ENCODE peak calls at places on chromosome 1, in nine cellular contexts. X, T, M, Y, B, C, S, V and K are unnamed samples.

GRCh38 chr1:185745165-185745564 is 11.0 kb downstream of the HMCN1 start:
- DNase-seq in X (no peak), T (no peak), M (no peak), Y (no peak), B (no peak), C (no peak), S (no peak), V (no peak), K (no peak)

GRCh38 chr1:179151908-179152682 is 70.2 kb downstream of the TOR3A start:
- DNase-seq in X (no peak), T (no peak), M (no peak), Y (no peak), B (no peak), C (no peak), S (no peak), V (no peak), K (no peak)

GRCh38 chr1:91997607-91998195 is 32.1 kb upstream of the EPHX4 start:
- DNase-seq in X (no peak), T (no peak), M (peak; percentile 30), Y (peak; percentile 5), B (peak; percentile 21), C (peak; percentile 54), S (no peak), V (peak; percentile 46), K (peak; percentile 65)

GRCh38 chr1:23597635-23598388 is 38.5 kb upstream of the ID3 start:
- DNase-seq in X (no peak), T (no peak), M (peak; percentile 91), Y (no peak), B (no peak), C (peak; percentile 50), S (no peak), V (no peak), K (no peak)

GRCh38 chr1:13512472-13512871 is 1.3 kb downstream of the LRRC38 start:
- DNase-seq in X (no peak), T (no peak), M (peak; percentile 31), Y (no peak), B (no peak), C (peak; percentile 55), S (no peak), V (no peak), K (no peak)

GRCh38 chr1:157137051-157137772 is 983 bp downstream of the ETV3 start:
- DNase-seq in X (peak; percentile 19), T (no peak), M (peak; percentile 83), Y (peak; percentile 60), B (peak; percentile 22), C (peak; percentile 46), S (no peak), V (peak; percentile 13), K (peak; percentile 36)

GRCh38 chr1:116997666-116998065 is 3.9 kb upstream of the CD101 start:
- DNase-seq in X (no peak), T (no peak), M (no peak), Y (no peak), B (no peak), C (no peak), S (no peak), V (no peak), K (no peak)

GRCh38 chr1:154846921-154847442 is 23.1 kb downstream of the KCNN3 start:
- DNase-seq in X (peak; percentile 85), T (no peak), M (no peak), Y (no peak), B (no peak), C (no peak), S (no peak), V (no peak), K (no peak)

GRCh38 chr1:31746687-31747086 is 17.5 kb downstream of the ADGRB2 start:
- DNase-seq in X (no peak), T (no peak), M (peak; percentile 48), Y (no peak), B (no peak), C (no peak), S (no peak), V (no peak), K (no peak)

GRCh38 chr1:115133440-115133839 is 44.1 kb upstream of the TSPAN2 start:
- DNase-seq in X (no peak), T (no peak), M (peak; percentile 60), Y (no peak), B (no peak), C (no peak), S (no peak), V (no peak), K (no peak)

GRCh38 chr1:78408830-78409229 is 81.9 kb upstream of the PTGFR start:
- DNase-seq in X (no peak), T (no peak), M (no peak), Y (no peak), B (no peak), C (no peak), S (peak; percentile 56), V (no peak), K (no peak)

GRCh38 chr1:154714638-154715037 is 106.7 kb upstream of the ADAR start:
- DNase-seq in X (peak; percentile 9), T (peak; percentile 71), M (peak; percentile 59), Y (no peak), B (peak; percentile 21), C (peak; percentile 34), S (peak; percentile 65), V (no peak), K (peak; percentile 20)

GRCh38 chr1:183548136-183548535 is 42.1 kb downstream of the NCF2 start:
- DNase-seq in X (no peak), T (no peak), M (no peak), Y (no peak), B (no peak), C (peak; percentile 65), S (no peak), V (no peak), K (no peak)

GRCh38 chr1:145782166-145783099 is 41.5 kb downstream of the RNF115 start:
- DNase-seq in X (no peak), T (no peak), M (no peak), Y (no peak), B (no peak), C (no peak), S (no peak), V (no peak), K (no peak)

GRCh38 chr1:224183591-224184312 is 712 bp downstream of the DEGS1 start:
- DNase-seq in X (peak; percentile 62), T (peak; percentile 79), M (peak; percentile 71), Y (peak; percentile 57), B (peak; percentile 56), C (peak; percentile 76), S (peak; percentile 76), V (peak; percentile 51), K (peak; percentile 67)

DNA sequence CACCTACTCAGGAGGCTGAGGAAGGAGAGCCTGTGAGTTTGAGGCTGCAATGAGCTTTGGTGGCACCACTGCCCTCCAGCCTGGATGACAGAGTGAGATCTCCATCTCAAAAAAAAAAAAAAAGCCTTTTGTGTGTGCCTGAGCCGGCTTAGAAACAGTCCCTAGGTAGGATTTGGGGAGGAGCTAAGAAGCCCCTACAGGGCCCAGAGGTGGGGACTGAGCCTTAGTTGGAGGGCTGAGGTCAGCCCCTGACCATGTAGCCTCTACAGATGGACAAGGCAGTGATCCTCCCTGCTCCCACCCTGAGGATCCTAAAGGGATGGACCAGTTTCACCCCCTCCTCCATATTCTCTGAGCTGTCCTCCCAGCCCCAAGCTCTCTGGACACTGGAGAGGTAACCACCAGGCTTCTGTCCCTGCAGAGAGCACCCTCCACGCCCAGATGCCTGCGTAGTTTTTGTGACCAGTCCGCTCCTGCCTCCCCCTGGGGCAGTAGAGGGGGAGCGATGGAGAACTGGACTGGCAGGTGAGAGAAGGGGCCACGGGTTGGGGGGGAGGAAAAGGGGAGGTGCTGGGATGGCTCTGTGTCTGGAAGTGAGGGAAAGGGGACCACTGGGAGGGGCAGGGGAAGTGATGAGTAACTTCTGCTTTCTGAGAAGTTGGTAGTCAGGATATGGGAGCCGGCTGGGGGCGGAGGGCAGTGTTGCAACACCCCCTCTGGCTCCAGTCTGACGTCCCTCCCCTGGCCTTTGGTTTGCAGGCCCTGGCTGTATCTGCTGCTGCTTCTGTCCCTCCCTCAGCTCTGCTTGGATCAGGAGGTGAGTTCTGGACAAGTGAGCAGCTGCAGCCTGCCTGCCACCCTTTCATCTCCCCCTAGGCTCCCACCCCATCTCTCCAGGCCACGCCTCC is 2.8 kb downstream of the ADAMTSL4 start:
- DNase-seq in X (peak; percentile 75), T (peak; percentile 96), M (peak; percentile 77), Y (peak; percentile 89), B (peak; percentile 78), C (peak; percentile 46), S (peak; percentile 95), V (no peak), K (no peak)
- H3K27ac ChIP-seq in X (peak overlapping the region; percentile 14), T (peak overlapping the region; percentile 92), M (no peak overlapping the region), Y (peak overlapping the region; percentile 63), B (peak overlapping the region; percentile 85), C (no peak overlapping the region), S (peak overlapping the region; percentile 6), V (no peak overlapping the region), K (no peak overlapping the region)

DNA sequence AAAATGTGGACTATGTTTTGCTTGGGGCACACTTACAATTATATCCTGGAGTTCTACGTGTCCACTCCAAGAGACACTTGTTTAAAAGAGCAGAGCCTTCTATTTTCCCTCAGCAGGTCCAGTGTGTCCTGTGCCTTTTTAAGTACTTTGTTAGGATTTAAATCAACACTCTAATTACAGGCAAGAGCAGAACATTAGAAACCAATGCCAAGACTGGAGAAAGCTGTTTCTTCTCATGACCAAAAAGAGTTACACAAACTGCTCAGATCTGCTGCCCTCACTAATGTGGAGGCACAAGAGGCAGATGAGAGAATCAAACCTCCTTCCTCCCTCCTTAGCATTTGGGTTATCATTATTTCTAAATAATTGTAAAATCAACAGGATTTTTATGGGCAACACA is 452.9 kb downstream of the LMO4 start:
- DNase-seq in X (no peak), T (no peak), M (no peak), Y (no peak), B (no peak), C (no peak), S (no peak), V (no peak), K (no peak)
- H3K27ac ChIP-seq in X (no peak overlapping the region), T (no peak overlapping the region), M (no peak overlapping the region), Y (no peak overlapping the region), B (peak overlapping the region; percentile 19), C (no peak overlapping the region), S (no peak overlapping the region), V (no peak overlapping the region), K (no peak overlapping the region)

DNA sequence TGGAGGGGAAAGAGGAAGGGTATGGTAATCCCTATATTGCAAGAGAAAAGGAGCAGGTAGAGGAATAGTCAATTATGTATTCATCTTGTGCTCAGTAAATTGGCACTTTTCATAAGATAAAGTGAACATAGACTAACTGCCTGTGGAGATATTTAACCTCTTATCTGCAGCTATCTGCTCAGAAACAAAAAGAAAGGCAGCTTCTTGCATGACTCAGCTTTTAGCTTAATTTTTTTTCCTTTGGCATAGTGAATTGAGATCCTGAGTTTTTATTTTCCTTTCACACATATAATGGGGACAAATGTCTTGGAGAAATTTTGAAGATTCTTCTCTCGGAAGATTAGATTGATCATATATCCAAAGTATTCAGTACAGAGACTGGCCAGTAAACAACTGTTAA is 127.7 kb upstream of the F3 start:
- DNase-seq in X (no peak), T (no peak), M (no peak), Y (no peak), B (no peak), C (no peak), S (no peak), V (no peak), K (no peak)
- H3K27ac ChIP-seq in X (no peak overlapping the region), T (no peak overlapping the region), M (no peak overlapping the region), Y (no peak overlapping the region), B (no peak overlapping the region), C (no peak overlapping the region), S (no peak overlapping the region), V (no peak overlapping the region), K (no peak overlapping the region)

DNA sequence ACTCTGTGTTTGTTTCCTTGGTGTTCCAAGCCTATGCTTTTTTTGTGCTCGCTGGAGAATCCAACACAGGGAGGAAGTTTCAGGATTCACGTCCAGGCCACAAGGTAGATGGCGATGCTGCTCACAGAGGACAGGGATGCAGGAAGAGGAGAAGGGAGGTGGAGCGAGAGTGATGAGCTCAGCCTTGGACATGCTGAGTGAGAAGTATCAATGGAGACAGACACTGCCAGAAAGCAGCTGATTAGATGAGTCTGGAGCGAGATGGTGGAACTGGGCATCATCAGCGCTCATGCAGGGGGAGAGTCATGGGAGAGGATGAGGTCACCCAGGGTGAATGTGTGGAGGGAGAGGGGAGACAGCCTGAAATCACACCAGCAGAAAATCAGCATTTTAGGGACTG is 110.0 kb downstream of the GLUL start:
- DNase-seq in X (peak; percentile 85), T (no peak), M (peak; percentile 71), Y (no peak), B (no peak), C (no peak), S (no peak), V (no peak), K (no peak)
- H3K27ac ChIP-seq in X (peak overlapping the region; percentile 99), T (no peak overlapping the region), M (no peak overlapping the region), Y (no peak overlapping the region), B (no peak overlapping the region), C (no peak overlapping the region), S (no peak overlapping the region), V (no peak overlapping the region), K (no peak overlapping the region)